ENCODE peak calls at places on chromosomes 13 and 19, in ten cellular contexts. K, P, H, D, F, L, N, Y, R and W are unnamed samples.

GRCh38 chr13:110308377-110309158 is 1.5 kb downstream of the COL4A2 start:
- DNase-seq in K (no peak), P (no peak), H (no peak), D (no peak), F (peak; percentile 59), L (no peak), N (peak; percentile 59), Y (no peak), R (peak; percentile 46), W (no peak)

GRCh38 chr19:54418030-54418929 is 3.0 kb downstream of the TTYH1 start:
- DNase-seq in K (no peak), P (no peak), H (peak; percentile 71), D (peak; percentile 19), F (peak; percentile 22), L (no peak), N (no peak), Y (no peak), R (no peak), W (no peak)

GRCh38 chr19:13366529-13367143 is 139.6 kb downstream of the CACNA1A start:
- DNase-seq in K (no peak), P (no peak), H (no peak), D (peak; percentile 31), F (peak; percentile 5), L (peak; percentile 16), N (peak; percentile 4), Y (no peak), R (no peak), W (no peak)

GRCh38 chr19:6720369-6721112 is at the start of gene C3:
- DNase-seq in K (peak; percentile 57), P (no peak), H (no peak), D (peak; percentile 26), F (no peak), L (no peak), N (no peak), Y (no peak), R (peak; percentile 69), W (no peak)

GRCh38 chr13:112576191-112576590 is 11.8 kb downstream of the TUBGCP3 start:
- DNase-seq in K (no peak), P (no peak), H (no peak), D (no peak), F (no peak), L (no peak), N (no peak), Y (no peak), R (no peak), W (no peak)

GRCh38 chr19:14497347-14497921 is 1.5 kb upstream of the GIPC1 start:
- DNase-seq in K (peak; percentile 83), P (no peak), H (no peak), D (no peak), F (no peak), L (no peak), N (no peak), Y (no peak), R (no peak), W (no peak)

GRCh38 chr19:7773841-7774240 is 10.8 kb downstream of the CLEC4M start:
- DNase-seq in K (no peak), P (no peak), H (no peak), D (no peak), F (no peak), L (no peak), N (no peak), Y (no peak), R (no peak), W (no peak)

GRCh38 chr19:21322528-21322927 is 6.7 kb downstream of the ZNF708 start:
- DNase-seq in K (no peak), P (no peak), H (no peak), D (no peak), F (peak; percentile 66), L (no peak), N (no peak), Y (no peak), R (no peak), W (no peak)

GRCh38 chr13:21060827-21061076 is 634 bp downstream of the LATS2 start:
- DNase-seq in K (no peak), P (no peak), H (no peak), D (no peak), F (no peak), L (no peak), N (peak; percentile 67), Y (no peak), R (no peak), W (no peak)

GRCh38 chr13:41222259-41222852 is 28.0 kb upstream of the KBTBD7 start:
- DNase-seq in K (no peak), P (peak; percentile 53), H (peak; percentile 68), D (peak; percentile 40), F (peak; percentile 23), L (peak; percentile 42), N (peak; percentile 46), Y (no peak), R (peak; percentile 59), W (no peak)

GRCh38 chr13:80083097-80083429 is 257.9 kb downstream of the SPRY2 start:
- DNase-seq in K (no peak), P (no peak), H (no peak), D (no peak), F (no peak), L (no peak), N (no peak), Y (no peak), R (no peak), W (no peak)
- TF ChIP-seq CTCF in K (no peak), P (no peak), H (no peak), D (no peak), F (no peak), L (no peak), N (no peak), Y (no peak), R (no peak), W (no peak)

GRCh38 chr13:50527612-50528509 is 315.6 kb downstream of the DLEU7 start:
- DNase-seq in K (no peak), P (no peak), H (no peak), D (no peak), F (no peak), L (no peak), N (no peak), Y (no peak), R (no peak), W (no peak)
- TF ChIP-seq CTCF in K (no peak), P (no peak), H (no peak), D (no peak), F (no peak), L (no peak), N (no peak), Y (no peak), R (no peak), W (no peak)

DNA sequence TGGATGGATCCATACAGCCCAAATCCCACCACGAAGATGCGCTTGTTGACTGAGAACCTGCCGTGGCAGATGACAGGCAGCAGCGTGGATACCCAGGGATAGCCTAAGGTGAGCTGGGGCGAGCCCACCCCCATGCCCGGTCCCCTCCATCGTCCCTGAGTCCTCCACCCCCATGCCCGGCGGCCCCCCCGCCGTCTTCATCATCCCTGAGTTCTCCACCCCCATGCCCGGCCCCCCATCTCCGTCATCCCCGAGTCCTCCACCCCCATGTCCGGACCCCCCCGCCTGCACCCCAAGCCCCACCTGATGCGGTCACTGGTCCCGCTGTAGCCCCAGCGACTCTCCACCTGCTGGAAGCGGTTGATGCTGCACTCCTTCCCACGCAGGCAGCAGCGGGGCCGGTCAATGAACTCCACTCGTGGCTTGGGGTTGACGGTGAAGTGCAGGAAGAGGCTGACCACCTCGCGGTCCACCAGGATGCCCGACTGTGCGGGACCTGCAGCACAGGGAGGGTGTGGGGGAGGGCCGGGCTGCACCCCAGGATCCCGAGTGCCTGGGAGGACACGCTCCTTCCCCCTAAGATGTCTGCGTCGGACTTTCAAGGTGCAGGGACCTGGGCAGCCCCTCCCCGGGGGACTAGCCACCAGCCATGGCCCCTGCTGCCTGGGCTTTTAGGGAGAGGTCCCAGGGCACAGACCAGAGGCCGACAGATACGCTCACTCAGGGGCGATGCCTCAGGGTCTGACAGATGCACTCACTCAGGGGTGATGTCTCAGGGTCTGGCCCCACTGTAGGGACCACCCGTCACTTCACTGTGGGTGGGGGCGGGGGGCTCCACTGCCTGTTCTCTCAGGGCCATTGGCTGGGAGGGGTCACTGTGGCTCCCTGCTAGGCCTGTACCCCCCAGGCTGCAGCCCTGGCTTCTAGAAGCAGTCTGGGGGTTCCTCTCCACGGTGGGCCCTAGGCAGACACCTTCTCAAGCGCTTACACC is 28.0 kb downstream of the BTBD2 start:
- DNase-seq in K (no peak), P (no peak), H (no peak), D (no peak), F (no peak), L (no peak), N (no peak), Y (no peak), R (no peak), W (no peak)
- TF ChIP-seq CTCF in K (no peak), P (no peak), H (no peak), D (peak; percentile 4), F (no peak), L (no peak), N (no peak), Y (no peak), R (no peak), W (no peak)

DNA sequence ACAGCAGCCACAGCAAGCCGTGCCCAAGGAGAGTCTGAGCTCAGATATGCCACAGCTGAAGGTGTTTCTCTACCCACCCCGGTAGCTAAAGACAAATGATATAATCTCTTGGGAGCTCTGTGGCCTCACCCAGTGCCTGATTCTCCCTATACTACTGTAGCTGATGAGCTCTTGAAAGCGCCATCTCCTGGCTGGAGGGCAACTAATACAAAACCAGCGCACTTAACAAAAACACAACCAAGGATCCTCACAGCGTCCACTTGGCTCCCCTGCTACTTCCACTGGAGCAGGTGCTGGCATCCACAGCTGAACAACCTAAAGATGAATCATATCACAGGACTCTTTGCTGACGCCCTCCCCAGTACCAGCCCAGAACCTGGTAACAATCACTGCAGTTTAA is 1212.0 kb downstream of the PCDH17 start:
- DNase-seq in K (no peak), P (no peak), H (no peak), D (no peak), F (no peak), L (no peak), N (no peak), Y (no peak), R (no peak), W (no peak)
- TF ChIP-seq CTCF in K (no peak), P (no peak), H (no peak), D (no peak), F (no peak), L (no peak), N (no peak), Y (no peak), R (no peak), W (no peak)

GRCh38 chr13:42745655-42746054 is 35.7 kb upstream of the FAM216B start:
- DNase-seq in K (no peak), P (no peak), H (no peak), D (peak; percentile 58), F (no peak), L (no peak), N (no peak), Y (no peak), R (no peak), W (no peak)
- TF ChIP-seq CTCF in K (no peak), P (no peak), H (no peak), D (no peak), F (no peak), L (no peak), N (no peak), Y (no peak), R (no peak), W (no peak)

GRCh38 chr13:27788271-27788670 is 4.0 kb upstream of the GSX1 start:
- DNase-seq in K (no peak), P (no peak), H (no peak), D (no peak), F (no peak), L (no peak), N (no peak), Y (no peak), R (no peak), W (no peak)

GRCh38 chr13:27783111-27783510 is 9.2 kb upstream of the GSX1 start:
- DNase-seq in K (no peak), P (no peak), H (no peak), D (peak; percentile 8), F (no peak), L (no peak), N (no peak), Y (no peak), R (peak; percentile 37), W (no peak)
- TF ChIP-seq CTCF in K (no peak), P (peak; percentile 43), H (peak; percentile 28), D (peak; percentile 31), F (no peak), L (peak; percentile 11), N (no peak), Y (no peak), R (peak; percentile 50), W (no peak)